ENCODE peak calls at places on chromosomes 1 and 21, in ten cellular contexts. One of them, this sample, is unnamed.

GRCh38 chr1:62012821-62013220 is 181.8 kb upstream of the L1TD1 start:
- DNase-seq in heart right ventricle: peak
- DNase-seq in pancreas: no peak
- DNase-seq in fibroblast of lung: no peak
- DNase-seq in tibial artery: peak
- DNase-seq in colonic mucosa: no peak
- DNase-seq in lower lobe of right lung: no peak
- DNase-seq in body of pancreas: peak
- DNase-seq in CD4-positive, alpha-beta T cell: no peak
- DNase-seq in astrocyte: no peak
- DNase-seq in this sample: peak

GRCh38 chr21:28913071-28913470 is 79.6 kb downstream of the LTN1 start:
- DNase-seq in tibial artery: no peak
- DNase-seq in pancreas: no peak
- DNase-seq in CD4-positive, alpha-beta T cell: no peak
- DNase-seq in astrocyte: no peak
- DNase-seq in lower lobe of right lung: no peak
- DNase-seq in colonic mucosa: no peak
- DNase-seq in heart right ventricle: no peak
- DNase-seq in fibroblast of lung: no peak
- DNase-seq in body of pancreas: no peak
- DNase-seq in this sample: no peak

GRCh38 chr1:33072707-33073106 is 8.2 kb upstream of the AZIN2 start:
- DNase-seq in body of pancreas: no peak
- DNase-seq in lower lobe of right lung: no peak
- DNase-seq in astrocyte: no peak
- DNase-seq in fibroblast of lung: peak
- DNase-seq in colonic mucosa: no peak
- DNase-seq in CD4-positive, alpha-beta T cell: no peak
- DNase-seq in tibial artery: no peak
- DNase-seq in pancreas: no peak
- DNase-seq in heart right ventricle: no peak
- DNase-seq in this sample: no peak

GRCh38 chr1:60978421-60979357 is 103.7 kb upstream of the NFIA start:
- DNase-seq in lower lobe of right lung: no peak
- DNase-seq in CD4-positive, alpha-beta T cell: no peak
- DNase-seq in heart right ventricle: peak
- DNase-seq in fibroblast of lung: peak
- DNase-seq in astrocyte: no peak
- DNase-seq in pancreas: peak
- DNase-seq in body of pancreas: peak
- DNase-seq in tibial artery: no peak
- DNase-seq in colonic mucosa: peak
- DNase-seq in this sample: no peak

GRCh38 chr21:31201548-31201947 is 142.5 kb downstream of the TIAM1 start:
- DNase-seq in lower lobe of right lung: no peak
- DNase-seq in colonic mucosa: no peak
- DNase-seq in heart right ventricle: no peak
- DNase-seq in astrocyte: peak
- DNase-seq in tibial artery: no peak
- DNase-seq in fibroblast of lung: peak
- DNase-seq in pancreas: no peak
- DNase-seq in body of pancreas: peak
- DNase-seq in CD4-positive, alpha-beta T cell: no peak
- DNase-seq in this sample: no peak

GRCh38 chr1:99171126-99171813 is 93.0 kb upstream of the PLPPR4 start:
- DNase-seq in astrocyte: no peak
- DNase-seq in CD4-positive, alpha-beta T cell: no peak
- DNase-seq in body of pancreas: peak
- DNase-seq in lower lobe of right lung: no peak
- DNase-seq in pancreas: no peak
- DNase-seq in tibial artery: no peak
- DNase-seq in heart right ventricle: no peak
- DNase-seq in fibroblast of lung: no peak
- DNase-seq in colonic mucosa: no peak
- DNase-seq in this sample: no peak

GRCh38 chr1:73106931-73107330 is 824.6 kb upstream of the NEGR1 start:
- DNase-seq in lower lobe of right lung: no peak
- DNase-seq in pancreas: no peak
- DNase-seq in colonic mucosa: no peak
- DNase-seq in CD4-positive, alpha-beta T cell: no peak
- DNase-seq in astrocyte: no peak
- DNase-seq in heart right ventricle: no peak
- DNase-seq in fibroblast of lung: no peak
- DNase-seq in body of pancreas: no peak
- DNase-seq in tibial artery: no peak
- DNase-seq in this sample: no peak

GRCh38 chr21:31180256-31181088 is 142.2 kb upstream of the KRTAP19-8 start:
- DNase-seq in fibroblast of lung: peak
- DNase-seq in lower lobe of right lung: no peak
- DNase-seq in tibial artery: no peak
- DNase-seq in pancreas: no peak
- DNase-seq in colonic mucosa: no peak
- DNase-seq in CD4-positive, alpha-beta T cell: no peak
- DNase-seq in heart right ventricle: no peak
- DNase-seq in body of pancreas: no peak
- DNase-seq in astrocyte: no peak
- DNase-seq in this sample: no peak

GRCh38 chr1:31299365-31299764 is 2.5 kb downstream of the ZCCHC17 start:
- DNase-seq in CD4-positive, alpha-beta T cell: no peak
- DNase-seq in lower lobe of right lung: no peak
- DNase-seq in astrocyte: peak
- DNase-seq in pancreas: no peak
- DNase-seq in colonic mucosa: no peak
- DNase-seq in fibroblast of lung: peak
- DNase-seq in tibial artery: no peak
- DNase-seq in heart right ventricle: no peak
- DNase-seq in body of pancreas: no peak
- DNase-seq in this sample: no peak

DNA sequence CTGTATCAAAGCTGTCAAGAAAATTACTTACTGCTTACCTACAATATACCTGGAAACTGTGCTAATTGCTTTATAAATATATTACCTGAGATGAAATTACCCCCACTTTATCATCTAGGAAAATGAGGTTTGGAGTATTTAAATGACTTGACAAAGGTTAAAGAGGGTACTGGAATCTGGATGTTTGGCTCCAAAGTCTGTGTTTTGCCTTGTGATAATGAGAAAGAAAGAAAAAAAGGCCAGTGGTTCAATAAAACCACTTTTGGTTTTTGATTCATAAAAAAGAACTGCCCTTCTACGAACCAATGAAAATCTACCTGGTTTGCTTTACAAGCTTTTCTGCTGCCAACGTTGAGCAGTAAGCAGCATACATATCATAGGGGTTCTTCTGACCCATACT is 61.3 kb upstream of the MUTYH start:
- DNase-seq in pancreas: no peak
- DNase-seq in heart right ventricle: no peak
- DNase-seq in fibroblast of lung: no peak
- DNase-seq in astrocyte: no peak
- DNase-seq in body of pancreas: no peak
- DNase-seq in colonic mucosa: no peak
- DNase-seq in lower lobe of right lung: no peak
- DNase-seq in CD4-positive, alpha-beta T cell: no peak
- DNase-seq in tibial artery: no peak
- DNase-seq in this sample: no peak
- H3K27ac ChIP-seq in pancreas: no peak
- H3K27ac ChIP-seq in heart right ventricle: no peak
- H3K27ac ChIP-seq in fibroblast of lung: no peak
- H3K27ac ChIP-seq in astrocyte: no peak
- H3K27ac ChIP-seq in body of pancreas: no peak
- H3K27ac ChIP-seq in colonic mucosa: peak
- H3K27ac ChIP-seq in lower lobe of right lung: no peak
- H3K27ac ChIP-seq in CD4-positive, alpha-beta T cell: no peak
- H3K27ac ChIP-seq in tibial artery: no peak
- H3K27ac ChIP-seq in this sample: no peak

DNA sequence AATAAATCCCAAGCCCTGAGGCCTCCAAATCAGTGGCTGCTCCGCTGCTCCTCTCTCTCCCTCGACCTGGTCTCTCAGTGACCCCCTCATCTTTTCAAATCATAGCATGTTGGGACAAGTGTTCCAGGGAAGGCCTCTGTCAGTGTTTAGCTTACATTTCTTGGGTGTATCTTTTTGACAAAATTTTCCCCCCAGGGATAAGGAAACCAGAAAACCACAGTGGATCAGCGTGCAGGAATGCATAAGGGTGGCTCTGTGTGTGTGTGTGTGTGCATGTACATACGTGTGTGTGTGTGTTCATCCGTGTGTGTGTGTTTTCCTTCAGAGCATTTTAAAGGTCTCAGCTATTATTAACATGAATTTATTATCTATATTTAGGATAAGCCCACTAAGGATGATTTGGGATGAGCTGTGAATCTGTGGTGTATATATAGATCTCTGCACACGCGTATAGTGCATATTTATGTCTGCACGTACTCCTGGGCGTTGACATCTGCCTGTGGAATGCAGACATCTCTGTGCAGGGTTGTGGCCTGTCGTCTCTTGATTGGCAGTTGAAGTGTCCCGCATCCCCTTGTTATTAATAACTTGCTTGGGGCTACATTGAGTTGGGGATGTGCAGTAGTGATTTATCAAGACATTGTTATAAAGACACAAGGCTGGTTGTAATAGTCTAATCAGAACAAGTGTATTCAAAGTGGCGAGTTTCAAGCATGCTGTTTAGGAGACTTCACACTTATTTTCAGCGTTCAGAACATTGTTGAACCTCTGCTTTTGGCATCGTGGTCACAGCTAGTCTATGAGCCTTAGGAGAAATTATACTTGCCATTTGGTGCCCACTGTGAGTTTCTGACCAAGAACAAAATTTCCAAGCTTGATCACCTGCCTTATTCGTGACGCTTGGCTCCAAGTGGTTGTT is 55.6 kb downstream of the GALNT2 start:
- DNase-seq in heart right ventricle: no peak
- DNase-seq in pancreas: no peak
- DNase-seq in CD4-positive, alpha-beta T cell: no peak
- DNase-seq in fibroblast of lung: no peak
- DNase-seq in body of pancreas: no peak
- DNase-seq in colonic mucosa: no peak
- DNase-seq in lower lobe of right lung: no peak
- DNase-seq in astrocyte: no peak
- DNase-seq in tibial artery: no peak
- DNase-seq in this sample: no peak
- H3K27ac ChIP-seq in heart right ventricle: no peak
- H3K27ac ChIP-seq in pancreas: no peak
- H3K27ac ChIP-seq in CD4-positive, alpha-beta T cell: no peak
- H3K27ac ChIP-seq in fibroblast of lung: no peak
- H3K27ac ChIP-seq in body of pancreas: peak
- H3K27ac ChIP-seq in colonic mucosa: no peak
- H3K27ac ChIP-seq in lower lobe of right lung: no peak
- H3K27ac ChIP-seq in astrocyte: no peak
- H3K27ac ChIP-seq in tibial artery: no peak
- H3K27ac ChIP-seq in this sample: no peak

DNA sequence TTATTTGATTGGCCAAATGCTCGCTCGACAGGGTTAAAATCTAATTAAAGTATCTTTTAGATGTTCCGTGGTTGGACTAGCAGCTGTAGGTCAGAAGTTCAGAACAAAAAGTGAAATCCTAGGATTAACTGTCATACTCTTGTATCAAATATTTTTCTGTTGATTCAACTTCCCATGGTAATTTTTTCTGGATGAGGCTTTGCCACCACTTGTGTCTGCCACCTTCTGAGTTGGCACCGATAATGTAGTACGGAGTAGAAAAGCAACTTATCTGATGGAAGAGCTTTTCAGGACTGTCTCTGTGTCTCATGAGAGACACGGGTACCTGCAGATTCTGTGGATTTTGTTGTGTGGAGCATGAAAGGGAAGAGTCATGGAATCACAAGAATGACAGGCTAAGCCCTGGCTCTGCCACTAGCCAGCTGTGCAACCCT is 44.6 kb upstream of the CNN3 start:
- DNase-seq in CD4-positive, alpha-beta T cell: no peak
- DNase-seq in colonic mucosa: no peak
- DNase-seq in body of pancreas: no peak
- DNase-seq in astrocyte: peak
- DNase-seq in lower lobe of right lung: no peak
- DNase-seq in heart right ventricle: no peak
- DNase-seq in fibroblast of lung: peak
- DNase-seq in pancreas: no peak
- DNase-seq in tibial artery: no peak
- DNase-seq in this sample: no peak
- H3K27ac ChIP-seq in CD4-positive, alpha-beta T cell: no peak
- H3K27ac ChIP-seq in colonic mucosa: no peak
- H3K27ac ChIP-seq in body of pancreas: peak
- H3K27ac ChIP-seq in astrocyte: peak
- H3K27ac ChIP-seq in lower lobe of right lung: peak
- H3K27ac ChIP-seq in heart right ventricle: peak
- H3K27ac ChIP-seq in fibroblast of lung: peak
- H3K27ac ChIP-seq in pancreas: no peak
- H3K27ac ChIP-seq in tibial artery: peak
- H3K27ac ChIP-seq in this sample: no peak

GRCh38 chr1:58754683-58755467 is 29.0 kb downstream of the JUN start:
- DNase-seq in lower lobe of right lung: no peak
- DNase-seq in CD4-positive, alpha-beta T cell: no peak
- DNase-seq in astrocyte: no peak
- DNase-seq in heart right ventricle: no peak
- DNase-seq in body of pancreas: no peak
- DNase-seq in colonic mucosa: no peak
- DNase-seq in fibroblast of lung: no peak
- DNase-seq in pancreas: no peak
- DNase-seq in tibial artery: no peak
- DNase-seq in this sample: no peak

GRCh38 chr1:58754056-58754613 is 29.7 kb downstream of the JUN start:
- DNase-seq in colonic mucosa: no peak
- DNase-seq in pancreas: no peak
- DNase-seq in body of pancreas: no peak
- DNase-seq in tibial artery: no peak
- DNase-seq in lower lobe of right lung: no peak
- DNase-seq in fibroblast of lung: peak
- DNase-seq in CD4-positive, alpha-beta T cell: no peak
- DNase-seq in astrocyte: no peak
- DNase-seq in heart right ventricle: no peak
- DNase-seq in this sample: no peak

GRCh38 chr1:58749646-58750045 is 34.2 kb downstream of the JUN start:
- DNase-seq in body of pancreas: no peak
- DNase-seq in fibroblast of lung: no peak
- DNase-seq in pancreas: no peak
- DNase-seq in CD4-positive, alpha-beta T cell: no peak
- DNase-seq in astrocyte: no peak
- DNase-seq in tibial artery: no peak
- DNase-seq in colonic mucosa: no peak
- DNase-seq in heart right ventricle: no peak
- DNase-seq in lower lobe of right lung: no peak
- DNase-seq in this sample: no peak

GRCh38 chr1:58753431-58753866 is 30.4 kb downstream of the JUN start:
- DNase-seq in fibroblast of lung: no peak
- DNase-seq in lower lobe of right lung: no peak
- DNase-seq in astrocyte: no peak
- DNase-seq in colonic mucosa: no peak
- DNase-seq in CD4-positive, alpha-beta T cell: no peak
- DNase-seq in heart right ventricle: no peak
- DNase-seq in tibial artery: no peak
- DNase-seq in body of pancreas: no peak
- DNase-seq in pancreas: no peak
- DNase-seq in this sample: no peak

DNA sequence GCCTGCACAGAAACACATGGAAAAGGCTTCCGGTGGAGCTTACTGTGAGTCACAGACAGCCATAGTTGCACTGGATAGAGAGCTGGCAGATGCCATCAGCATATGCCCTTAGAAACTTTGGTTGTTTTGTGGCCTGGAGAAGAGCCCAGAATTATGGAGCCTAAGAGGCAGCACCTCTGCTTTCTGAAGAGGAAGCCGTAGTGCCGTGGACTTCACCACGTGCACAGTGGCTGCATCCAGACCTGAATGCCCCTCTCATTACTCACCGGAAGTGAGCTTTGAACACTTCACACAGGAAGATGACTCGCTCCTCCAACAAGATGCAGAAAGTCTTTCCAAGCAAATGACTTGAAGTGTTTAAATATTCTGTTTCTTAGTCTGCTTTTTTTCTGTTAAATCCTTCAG is 28.4 kb downstream of the JUN start:
- DNase-seq in heart right ventricle: peak
- DNase-seq in CD4-positive, alpha-beta T cell: peak
- DNase-seq in lower lobe of right lung: peak
- DNase-seq in tibial artery: peak
- DNase-seq in pancreas: peak
- DNase-seq in colonic mucosa: peak
- DNase-seq in astrocyte: peak
- DNase-seq in fibroblast of lung: peak
- DNase-seq in body of pancreas: peak
- DNase-seq in this sample: peak
- H3K27ac ChIP-seq in heart right ventricle: peak
- H3K27ac ChIP-seq in CD4-positive, alpha-beta T cell: no peak
- H3K27ac ChIP-seq in lower lobe of right lung: peak
- H3K27ac ChIP-seq in tibial artery: peak
- H3K27ac ChIP-seq in pancreas: no peak
- H3K27ac ChIP-seq in colonic mucosa: peak
- H3K27ac ChIP-seq in astrocyte: peak
- H3K27ac ChIP-seq in fibroblast of lung: peak
- H3K27ac ChIP-seq in body of pancreas: peak
- H3K27ac ChIP-seq in this sample: no peak

This sample was measured in caudate nucleus.